ENCODE peak calls at places on chromosomes 16 and 17, in five cellular contexts. J is GM12892, Y is ACHN, S is epithelial cell of esophagus, Q is immature natural killer cell. E is an unnamed sample.

GRCh38 chr17:9647014-9647413 is 1.7 kb downstream of the USP43 start:
- DNase-seq in Q (no peak), J (no peak), Y (no peak), S (peak; percentile 82), E (no peak)

GRCh38 chr16:67936124-67936875 is at the start of gene PSMB10:
- DNase-seq in J (peak; percentile 49), Q (no peak), Y (no peak), S (peak; percentile 59), E (peak; percentile 26)

GRCh38 chr17:30229012-30229411 is 6.5 kb downstream of the SLC6A4 start:
- DNase-seq in S (peak; percentile 72), J (no peak), Y (no peak), Q (no peak), E (no peak)

GRCh38 chr17:57246257-57246656 is 10.1 kb upstream of the MSI2 start:
- DNase-seq in J (no peak), S (no peak), Y (no peak), Q (no peak), E (no peak)

GRCh38 chr17:78422872-78423588 is 44.6 kb downstream of the PGS1 start:
- DNase-seq in Q (no peak), J (no peak), S (no peak), Y (no peak), E (no peak)

GRCh38 chr17:2400474-2400866 is 390 bp downstream of the MNT start:
- DNase-seq in S (peak; percentile 63), J (no peak), Y (peak; percentile 63), Q (peak; percentile 61), E (no peak)

GRCh38 chr17:17729620-17730249 is 48.5 kb downstream of the RAI1 start:
- DNase-seq in S (peak; percentile 54), Q (peak; percentile 39), J (peak; percentile 68), Y (peak; percentile 25), E (no peak)

GRCh38 chr16:19113577-19114358 is at the start of gene ITPRIPL2:
- DNase-seq in Y (peak; percentile 92), Q (no peak), S (peak; percentile 63), J (peak; percentile 61), E (no peak)

GRCh38 chr16:14500791-14501190 is 129.3 kb downstream of the PARN start:
- DNase-seq in J (no peak), Q (no peak), S (no peak), Y (no peak), E (no peak)

GRCh38 chr17:13297198-13297597 is 279.4 kb upstream of the ELAC2 start:
- DNase-seq in S (no peak), J (no peak), Y (no peak), Q (no peak), E (no peak)

GRCh38 chr16:3459401-3460090 is 16.1 kb downstream of the NAA60 start:
- DNase-seq in J (no peak), S (no peak), Y (no peak), Q (peak; percentile 6), E (no peak)

E was measured in GM18507.